ENCODE peak calls at places on chromosomes 1 and 21, in four cellular contexts. One of them, this sample, is unnamed.

GRCh38 chr1:111516008-111516535 is 12.6 kb upstream of the ADORA3 start:
- DNase-seq in skeletal muscle cell: no peak
- DNase-seq in GM19239: no peak
- DNase-seq in posterior vena cava: no peak
- DNase-seq in this sample: peak

GRCh38 chr1:162151900-162152829 is 82.7 kb downstream of the NOS1AP start:
- DNase-seq in skeletal muscle cell: peak
- DNase-seq in GM19239: no peak
- DNase-seq in posterior vena cava: no peak
- DNase-seq in this sample: no peak

GRCh38 chr1:14303011-14303410 is 295.5 kb upstream of the KAZN start:
- DNase-seq in skeletal muscle cell: no peak
- DNase-seq in GM19239: no peak
- DNase-seq in posterior vena cava: no peak
- DNase-seq in this sample: no peak

GRCh38 chr1:11639372-11639771 is 14.9 kb downstream of the FBXO2 start:
- DNase-seq in skeletal muscle cell: no peak
- DNase-seq in GM19239: no peak
- DNase-seq in posterior vena cava: no peak
- DNase-seq in this sample: no peak

GRCh38 chr1:43764581-43764980 is 57.2 kb downstream of the ST3GAL3 start:
- DNase-seq in skeletal muscle cell: no peak
- DNase-seq in GM19239: no peak
- DNase-seq in posterior vena cava: no peak
- DNase-seq in this sample: no peak

GRCh38 chr1:155182052-155182550 is 8.5 kb downstream of the TRIM46 start:
- DNase-seq in skeletal muscle cell: no peak
- DNase-seq in GM19239: no peak
- DNase-seq in posterior vena cava: peak
- DNase-seq in this sample: no peak

GRCh38 chr1:83497563-83497962 is 501.4 kb downstream of the TTLL7 start:
- DNase-seq in skeletal muscle cell: no peak
- DNase-seq in GM19239: no peak
- DNase-seq in posterior vena cava: no peak
- DNase-seq in this sample: peak

GRCh38 chr1:60581455-60582220 is 500.7 kb upstream of the NFIA start:
- DNase-seq in skeletal muscle cell: no peak
- DNase-seq in GM19239: no peak
- DNase-seq in posterior vena cava: no peak
- DNase-seq in this sample: no peak

GRCh38 chr21:38678827-38679226 is 126.9 kb upstream of the ETS2 start:
- DNase-seq in skeletal muscle cell: no peak
- DNase-seq in GM19239: no peak
- DNase-seq in posterior vena cava: no peak
- DNase-seq in this sample: no peak

GRCh38 chr1:51168946-51169345 is 66.9 kb downstream of the C1orf185 start:
- DNase-seq in skeletal muscle cell: no peak
- DNase-seq in GM19239: no peak
- DNase-seq in posterior vena cava: no peak
- DNase-seq in this sample: no peak

GRCh38 chr1:223739366-223740057 is 27.2 kb downstream of the CAPN2 start:
- DNase-seq in skeletal muscle cell: no peak
- DNase-seq in GM19239: no peak
- DNase-seq in posterior vena cava: peak
- DNase-seq in this sample: no peak

GRCh38 chr1:198258491-198258890 is 101.7 kb downstream of the NEK7 start:
- DNase-seq in skeletal muscle cell: peak
- DNase-seq in GM19239: no peak
- DNase-seq in posterior vena cava: no peak
- DNase-seq in this sample: peak

GRCh38 chr1:200410566-200410878 is 686 bp upstream of the ZNF281 start:
- DNase-seq in skeletal muscle cell: no peak
- DNase-seq in GM19239: no peak
- DNase-seq in posterior vena cava: no peak
- DNase-seq in this sample: no peak

GRCh38 chr1:12301518-12302237 is 71.8 kb downstream of the VPS13D start:
- DNase-seq in skeletal muscle cell: no peak
- DNase-seq in GM19239: no peak
- DNase-seq in posterior vena cava: no peak
- DNase-seq in this sample: no peak

GRCh38 chr1:97623220-97623619 is 297.6 kb downstream of the DPYD start:
- DNase-seq in skeletal muscle cell: no peak
- DNase-seq in GM19239: no peak
- DNase-seq in posterior vena cava: no peak
- DNase-seq in this sample: no peak

GRCh38 chr1:200364121-200364759 is 45.6 kb downstream of the ZNF281 start:
- DNase-seq in skeletal muscle cell: no peak
- DNase-seq in GM19239: no peak
- DNase-seq in posterior vena cava: no peak
- DNase-seq in this sample: no peak

GRCh38 chr1:183956559-183957188 is 80.9 kb downstream of the COLGALT2 start:
- DNase-seq in skeletal muscle cell: peak
- DNase-seq in GM19239: peak
- DNase-seq in posterior vena cava: no peak
- DNase-seq in this sample: peak

GRCh38 chr1:155254714-155255242 is 505 bp downstream of the ENTREP3 start:
- DNase-seq in skeletal muscle cell: no peak
- DNase-seq in GM19239: no peak
- DNase-seq in posterior vena cava: peak
- DNase-seq in this sample: peak

GRCh38 chr1:1782399-1783221 is 4.3 kb upstream of the NADK start:
- DNase-seq in skeletal muscle cell: no peak
- DNase-seq in GM19239: no peak
- DNase-seq in posterior vena cava: peak
- DNase-seq in this sample: peak

GRCh38 chr1:6052543-6053205 is 7.0 kb downstream of the KCNAB2 start:
- DNase-seq in skeletal muscle cell: peak
- DNase-seq in GM19239: peak
- DNase-seq in posterior vena cava: no peak
- DNase-seq in this sample: peak

GRCh38 chr1:56967900-56968832 is 2.4 kb upstream of the C8B start:
- DNase-seq in skeletal muscle cell: no peak
- DNase-seq in GM19239: no peak
- DNase-seq in posterior vena cava: no peak
- DNase-seq in this sample: peak

GRCh38 chr21:42302794-42303193 is 12.4 kb downstream of the TFF3 start:
- DNase-seq in skeletal muscle cell: no peak
- DNase-seq in GM19239: no peak
- DNase-seq in posterior vena cava: peak
- DNase-seq in this sample: no peak

GRCh38 chr1:36984026-36984425 is 50.3 kb downstream of the GRIK3 start:
- DNase-seq in skeletal muscle cell: no peak
- DNase-seq in GM19239: no peak
- DNase-seq in posterior vena cava: no peak
- DNase-seq in this sample: no peak

GRCh38 chr1:110390096-110390495 is 730 bp downstream of the SLC16A4 start:
- DNase-seq in skeletal muscle cell: peak
- DNase-seq in GM19239: no peak
- DNase-seq in posterior vena cava: no peak
- DNase-seq in this sample: peak

GRCh38 chr1:150762559-150762958 is 3.0 kb downstream of the CTSS start:
- DNase-seq in skeletal muscle cell: no peak
- DNase-seq in GM19239: no peak
- DNase-seq in posterior vena cava: no peak
- DNase-seq in this sample: no peak

GRCh38 chr1:206111528-206111927 is 5.7 kb downstream of the AVPR1B start:
- DNase-seq in skeletal muscle cell: no peak
- DNase-seq in GM19239: no peak
- DNase-seq in posterior vena cava: no peak
- DNase-seq in this sample: no peak

GRCh38 chr1:227913969-227914791 is 33.6 kb downstream of the WNT9A start:
- DNase-seq in skeletal muscle cell: no peak
- DNase-seq in GM19239: no peak
- DNase-seq in posterior vena cava: no peak
- DNase-seq in this sample: no peak

GRCh38 chr1:18866846-18867245 is 7.4 kb upstream of the TAS1R2 start:
- DNase-seq in skeletal muscle cell: no peak
- DNase-seq in GM19239: no peak
- DNase-seq in posterior vena cava: no peak
- DNase-seq in this sample: no peak